ENCODE peak calls at places on chromosomes 7 and 10, in six cellular contexts. B, A, Y, Z, D and W are unnamed samples.
A peak's percentile ranks its signal among the peaks of the same experiment; 100 is the strongest.

GRCh38 chr10:93413252-93413689 is 68.9 kb downstream of the MYOF start:
- DNase-seq in B (no peak), A (peak; percentile 29), Y (no peak), D (no peak), Z (peak; percentile 63), W (no peak)

GRCh38 chr7:134546903-134547737 is 1.8 kb upstream of the AKR1B15 start:
- DNase-seq in B (peak; percentile 83), Y (no peak), Z (peak; percentile 51), A (peak; percentile 74), D (peak; percentile 43), W (no peak)

GRCh38 chr7:111852081-111852480 is 289.8 kb upstream of the IMMP2L start:
- DNase-seq in B (no peak), Y (no peak), D (no peak), Z (no peak), A (no peak), W (no peak)

GRCh38 chr7:100266576-100267354 is 40.7 kb upstream of the SPDYE3 start:
- DNase-seq in Z (no peak), A (no peak), B (no peak), Y (no peak), D (no peak), W (no peak)

GRCh38 chr7:151425670-151426075 is 14.3 kb downstream of the CRYGN start:
- DNase-seq in Z (peak; percentile 76), B (peak; percentile 11), D (no peak), A (no peak), Y (no peak), W (peak; percentile 99)

GRCh38 chr10:94131885-94132284 is 138.2 kb downstream of the PLCE1 start:
- DNase-seq in D (no peak), B (no peak), Z (peak; percentile 76), Y (no peak), A (no peak), W (peak; percentile 58)

GRCh38 chr10:16116404-16117304 is 256.3 kb upstream of the MINDY3 start:
- DNase-seq in B (no peak), Y (peak; percentile 15), D (no peak), Z (peak; percentile 43), A (no peak), W (peak; percentile 2)

GRCh38 chr10:23702977-23703414 is 264.1 kb downstream of the OTUD1 start:
- DNase-seq in Y (peak; percentile 47), A (peak; percentile 51), Z (peak; percentile 64), B (no peak), D (peak; percentile 40), W (peak; percentile 53)

DNA sequence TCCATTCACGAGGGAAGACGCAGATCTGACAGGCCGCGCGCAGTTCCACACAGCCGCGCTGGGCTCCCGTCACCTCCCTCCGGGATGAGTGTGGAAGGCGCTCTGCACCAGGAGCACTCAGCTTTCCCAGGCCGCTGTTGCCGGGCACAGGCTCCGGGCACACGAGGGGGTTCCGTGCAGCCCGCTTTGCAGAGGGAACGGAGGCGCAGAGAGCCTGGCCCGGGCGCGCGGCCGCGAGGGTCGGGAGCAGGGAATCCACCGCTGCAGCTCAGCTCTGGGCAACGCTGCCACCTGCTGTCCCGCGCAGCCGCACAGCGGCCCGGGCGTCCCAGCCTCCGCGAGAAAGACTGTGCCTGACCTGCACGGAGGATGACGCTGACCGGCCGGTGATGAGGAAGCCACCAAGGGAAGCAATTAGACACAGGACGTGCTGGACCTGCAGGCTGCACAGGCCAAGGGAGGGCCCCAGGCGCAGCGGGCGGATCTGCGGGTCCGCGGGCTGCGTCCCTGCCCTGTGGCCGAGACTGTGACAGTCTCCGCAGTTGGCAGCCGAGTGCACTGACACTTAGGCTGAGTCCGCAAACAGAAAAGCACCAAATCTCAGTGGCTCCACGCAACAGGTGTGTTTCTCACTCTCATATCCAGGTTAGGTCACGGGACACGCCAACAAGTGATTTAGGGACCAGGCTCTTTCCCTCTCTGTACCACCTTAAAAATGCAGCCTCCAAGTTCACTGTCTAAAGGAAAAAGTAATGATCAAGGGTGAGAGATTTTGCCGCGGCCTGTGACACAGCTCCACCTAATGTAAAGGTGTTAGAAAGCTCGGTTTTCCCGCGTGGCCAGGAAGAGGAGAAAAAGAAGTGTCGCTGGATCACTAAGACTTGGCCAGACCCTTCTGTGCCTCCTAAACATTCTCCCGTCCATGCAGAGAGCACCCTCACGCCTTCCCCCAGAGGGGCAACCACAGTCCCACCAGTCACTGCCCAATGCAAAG is 94.5 kb downstream of the SEC61G start:
- DNase-seq in B (no peak), A (no peak), Y (peak; percentile 73), Z (no peak), D (peak; percentile 75), W (peak; percentile 14)
- TF ChIP-seq CTCF in B (no peak), A (no peak), Y (peak; percentile 50), Z (peak; percentile 3), D (peak; percentile 64), W (peak; percentile 49)

GRCh38 chr10:99297033-99297432 is 32.1 kb upstream of the CNNM1 start:
- DNase-seq in A (no peak), D (no peak), Z (no peak), Y (no peak), B (no peak), W (no peak)
- TF ChIP-seq CTCF in A (no peak), D (peak; percentile 18), Z (no peak), Y (no peak), B (no peak), W (no peak)

GRCh38 chr10:77602231-77602912 is 35.2 kb downstream of the KCNMA1 start:
- DNase-seq in D (no peak), Y (no peak), Z (peak; percentile 28), A (no peak), B (no peak), W (peak; percentile 52)
- TF ChIP-seq CTCF in D (peak; percentile 22), Y (no peak), Z (peak; percentile 24), A (no peak), B (no peak), W (peak; percentile 12)

GRCh38 chr10:71621783-71622526 is 97.6 kb downstream of the C10orf105 start:
- DNase-seq in Y (no peak), D (no peak), Z (peak; percentile 63), A (no peak), B (no peak), W (peak; percentile 29)

GRCh38 chr10:71622656-71623055 is 96.9 kb downstream of the C10orf105 start:
- DNase-seq in A (no peak), Z (no peak), B (no peak), D (no peak), Y (no peak), W (no peak)

GRCh38 chr10:71621263-71621751 is 98.3 kb downstream of the C10orf105 start:
- DNase-seq in Y (no peak), A (no peak), Z (peak; percentile 18), B (no peak), D (no peak), W (no peak)

GRCh38 chr10:71623986-71624291 is 95.6 kb downstream of the C10orf105 start:
- DNase-seq in B (no peak), Z (no peak), D (no peak), Y (no peak), A (no peak), W (no peak)

GRCh38 chr10:71623098-71623985 is 96.2 kb downstream of the C10orf105 start:
- DNase-seq in D (no peak), A (peak; percentile 11), Z (peak; percentile 48), Y (peak; percentile 45), B (no peak), W (peak; percentile 14)
- TF ChIP-seq CTCF in D (peak; percentile 23), A (no peak), Z (peak; percentile 51), Y (peak; percentile 4), B (no peak), W (peak; percentile 20)